ENCODE peak calls at places on chromosomes 6 and 20, in four cellular contexts. O is Peyer's patch, H is fibroblast of lung, I is esophagus squamous epithelium. X is an unnamed sample.
A peak's percentile ranks its signal among the peaks of the same experiment; 100 is the strongest.

GRCh38 chr6:90290991-90291390 is 5.7 kb downstream of the BACH2 start:
- DNase-seq in O (no peak), H (peak; percentile 88), I (no peak), X (no peak)

GRCh38 chr20:63664143-63664851 is 6.2 kb downstream of the RTEL1 start:
- DNase-seq in O (no peak), H (no peak), I (no peak), X (no peak)

GRCh38 chr6:151052021-151052646 is 186.6 kb downstream of the MTHFD1L start:
- DNase-seq in O (no peak), H (no peak), I (no peak), X (peak; percentile 10)

GRCh38 chr20:13525225-13525940 is 113.3 kb downstream of the TASP1 start:
- DNase-seq in O (no peak), H (peak; percentile 79), I (no peak), X (no peak)

GRCh38 chr6:135910943-135911618 is 59.6 kb downstream of the PDE7B start:
- DNase-seq in O (no peak), H (peak; percentile 30), I (no peak), X (no peak)

GRCh38 chr6:167474171-167474570 is 149.3 kb downstream of the TTLL2 start:
- DNase-seq in O (no peak), H (no peak), I (no peak), X (no peak)

GRCh38 chr6:38542031-38542430 is 97.7 kb downstream of the BTBD9 start:
- DNase-seq in O (no peak), H (peak; percentile 68), I (no peak), X (no peak)

GRCh38 chr6:153231048-153231635 is 100.1 kb upstream of the RGS17 start:
- DNase-seq in O (peak; percentile 60), H (peak; percentile 30), I (no peak), X (peak; percentile 61)

GRCh38 chr20:542777-543368 is 717 bp downstream of the CSNK2A1 start:
- DNase-seq in O (peak; percentile 52), H (no peak), I (no peak), X (peak; percentile 44)

GRCh38 chr6:74182992-74183391 is 487.0 kb downstream of the CD109 start:
- DNase-seq in O (no peak), H (peak; percentile 0), I (no peak), X (no peak)

GRCh38 chr6:137451926-137452325 is 42.3 kb downstream of the OLIG3 start:
- DNase-seq in O (no peak), H (peak; percentile 65), I (no peak), X (no peak)

GRCh38 chr6:143941852-143942627 is 66.0 kb downstream of the PLAGL1 start:
- DNase-seq in O (peak; percentile 76), H (peak; percentile 39), I (no peak), X (peak; percentile 71)

GRCh38 chr20:34016736-34017135 is 23.0 kb downstream of the RALY start:
- DNase-seq in O (no peak), H (no peak), I (no peak), X (no peak)

GRCh38 chr6:93684339-93684738 is 265.0 kb upstream of the EPHA7 start:
- DNase-seq in O (no peak), H (no peak), I (no peak), X (peak; percentile 35)

GRCh38 chr6:156901309-156902019 is 124.3 kb downstream of the ARID1B start:
- DNase-seq in O (no peak), H (no peak), I (no peak), X (no peak)

GRCh38 chr6:170151235-170152110 is 139.4 kb downstream of the DLL1 start:
- DNase-seq in O (no peak), H (no peak), I (no peak), X (no peak)

GRCh38 chr6:159118941-159119340 is 50.3 kb upstream of the FNDC1 start:
- DNase-seq in O (no peak), H (no peak), I (no peak), X (no peak)

GRCh38 chr6:131197716-131198115 is 62.4 kb downstream of the AKAP7 start:
- DNase-seq in O (peak; percentile 64), H (no peak), I (no peak), X (no peak)

GRCh38 chr6:44008821-44009370 is 118.4 kb downstream of the MRPL14 start:
- DNase-seq in O (peak; percentile 29), H (no peak), I (no peak), X (no peak)

GRCh38 chr6:8579372-8579771 is 144.0 kb upstream of the SLC35B3 start:
- DNase-seq in O (no peak), H (peak; percentile 13), I (no peak), X (no peak)

GRCh38 chr6:30682181-30683117 is 4.0 kb downstream of the PPP1R18 start:
- DNase-seq in O (peak; percentile 97), H (peak; percentile 86), I (peak; percentile 70), X (peak; percentile 75)

GRCh38 chr6:106685833-106686232 is 56.5 kb downstream of the QRSL1 start:
- DNase-seq in O (no peak), H (peak; percentile 32), I (no peak), X (no peak)

GRCh38 chr6:18477301-18477941 is 90.3 kb downstream of the RNF144B start:
- DNase-seq in O (no peak), H (peak; percentile 55), I (no peak), X (no peak)

GRCh38 chr20:45338121-45339030 is 9.8 kb downstream of the SDC4 start:
- DNase-seq in O (no peak), H (peak; percentile 13), I (no peak), X (no peak)

GRCh38 chr20:37295595-37295994 is 6.1 kb downstream of the MANBAL start:
- DNase-seq in O (no peak), H (peak; percentile 49), I (no peak), X (peak; percentile 63)

GRCh38 chr20:10522328-10522727 is 87.2 kb downstream of the SLX4IP start:
- DNase-seq in O (no peak), H (no peak), I (no peak), X (no peak)

GRCh38 chr6:162178666-162179065 is 548.9 kb downstream of the PRKN start:
- DNase-seq in O (no peak), H (no peak), I (no peak), X (no peak)

GRCh38 chr6:162178266-162178665 is 549.3 kb downstream of the PRKN start:
- DNase-seq in O (no peak), H (no peak), I (no peak), X (no peak)

GRCh38 chr6:162179196-162179951 is 548.2 kb downstream of the PRKN start:
- DNase-seq in O (no peak), H (no peak), I (no peak), X (no peak)

GRCh38 chr6:162184465-162184864 is 543.1 kb downstream of the PRKN start:
- DNase-seq in O (no peak), H (no peak), I (no peak), X (no peak)

DNA sequence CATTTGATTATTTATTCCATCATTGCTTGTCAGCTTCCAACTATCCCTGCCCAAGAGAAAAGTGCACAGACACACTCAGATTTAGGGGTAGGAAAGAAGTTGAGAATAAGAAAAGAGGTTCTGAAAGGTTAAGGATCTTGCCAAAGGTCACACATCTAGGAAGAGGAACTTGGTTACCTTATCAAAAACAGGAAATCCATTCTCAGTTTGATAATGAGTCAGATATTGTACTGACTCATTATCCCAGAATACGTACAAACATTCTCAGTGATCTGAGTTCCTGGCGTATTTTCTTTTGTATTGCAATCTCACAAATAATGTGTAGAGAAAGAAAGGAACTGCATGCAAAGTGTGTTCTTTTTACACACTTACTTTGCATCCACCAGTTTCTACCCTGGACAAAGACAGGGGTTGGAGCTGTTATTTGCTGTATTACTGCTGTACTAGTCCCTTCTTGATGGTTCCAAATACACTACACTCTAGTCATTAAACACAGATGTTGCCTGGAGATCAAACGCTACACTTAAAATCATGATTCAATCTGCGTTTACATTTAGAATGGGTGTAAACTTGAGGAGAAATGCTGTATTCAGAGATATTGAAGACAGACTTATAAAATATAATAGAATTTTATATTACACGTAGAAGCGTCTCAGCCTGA is 545.7 kb downstream of the PRKN start:
- DNase-seq in O (no peak), H (peak; percentile 53), I (no peak), X (no peak)
- H3K4me1 ChIP-seq in O (peaks cover 5% of the 10 kb centered on the region), H (no peaks in the 10 kb centered on the region), I (peaks cover 4% of the 10 kb centered on the region), X (no peaks in the 10 kb centered on the region)

GRCh38 chr6:132962936-132963579 is 148.7 kb downstream of the RPS12 start:
- DNase-seq in O (peak; percentile 73), H (peak; percentile 57), I (no peak), X (peak; percentile 69)

GRCh38 chr6:132961610-132962009 is 147.2 kb downstream of the RPS12 start:
- DNase-seq in O (no peak), H (no peak), I (no peak), X (no peak)

GRCh38 chr6:132967871-132968270 is 153.5 kb downstream of the RPS12 start:
- DNase-seq in O (no peak), H (no peak), I (no peak), X (no peak)

GRCh38 chr6:132964101-132964867 is 149.9 kb downstream of the RPS12 start:
- DNase-seq in O (no peak), H (peak; percentile 70), I (no peak), X (no peak)

DNA sequence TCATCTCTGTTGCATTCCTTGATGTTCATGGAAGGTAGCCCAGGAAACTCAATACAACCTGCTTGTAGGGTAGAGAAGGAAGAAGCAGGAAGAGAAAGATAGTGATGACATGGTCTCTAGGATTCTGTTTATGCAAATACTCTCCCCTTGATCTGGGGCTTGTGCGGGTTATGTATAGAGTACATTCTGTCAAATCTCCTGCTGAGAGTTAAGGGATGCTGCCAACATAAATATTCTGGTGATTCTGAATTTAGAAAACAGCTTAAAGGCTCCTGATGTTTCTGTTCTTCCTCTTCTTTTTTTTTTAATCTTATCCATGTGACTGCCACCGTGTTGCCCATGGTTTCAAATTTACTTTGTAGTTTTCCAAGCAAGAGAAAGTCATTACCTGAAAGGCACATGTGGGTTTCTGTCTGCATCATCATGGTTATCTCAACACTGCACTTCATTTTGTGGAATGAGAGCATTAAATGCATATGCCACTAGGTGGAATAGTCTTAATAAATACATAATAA is 150.6 kb downstream of the RPS12 start:
- DNase-seq in O (no peak), H (no peak), I (no peak), X (no peak)
- H3K27ac ChIP-seq in O (no peak overlapping the region), H (no peak overlapping the region), I (no peak overlapping the region), X (no peak overlapping the region)

GRCh38 chr20:62507991-62508640 is 32.3 kb upstream of the GATA5 start:
- DNase-seq in O (no peak), H (no peak), I (no peak), X (no peak)
- TF ChIP-seq CTCF in O (no peak), H (no peak), I (no peak), X (no peak)

DNA sequence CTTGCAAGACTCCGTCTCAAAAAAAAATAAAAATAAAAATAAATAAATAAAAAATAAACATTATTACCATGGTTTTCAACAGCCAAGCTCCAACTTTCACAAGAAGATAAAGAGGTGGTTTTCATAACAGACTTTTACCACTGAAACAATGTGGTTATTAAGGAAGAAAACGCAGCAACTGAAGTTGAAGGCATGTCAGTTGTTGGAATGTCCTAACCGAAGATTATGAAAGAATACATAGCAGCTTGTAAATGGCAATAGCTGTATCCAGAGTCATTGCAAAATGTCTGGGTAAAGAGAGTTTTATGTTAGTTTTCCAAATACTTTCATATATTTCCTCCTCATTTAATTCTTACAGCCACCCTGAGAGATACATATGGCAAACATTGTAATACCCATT is 161.6 kb upstream of the MARCKS start:
- DNase-seq in O (no peak), H (peak; percentile 70), I (no peak), X (no peak)
- H3K4me1 ChIP-seq in O (no peaks in the 10 kb centered on the region), H (peaks cover 19% of the 10 kb centered on the region), I (no peaks in the 10 kb centered on the region), X (no peaks in the 10 kb centered on the region)